ENCODE peak calls at places on chromosomes 6 and 20, in six cellular contexts. One of them, this sample, is unnamed.

GRCh38 chr6:139126255-139126654 is 8.6 kb upstream of the HECA start:
- DNase-seq in H1: no peak
- DNase-seq in K562: no peak
- DNase-seq in HepG2: no peak
- DNase-seq in GM12892: no peak
- DNase-seq in GM12878: no peak
- DNase-seq in this sample: no peak

GRCh38 chr20:49620364-49621240 is 52.7 kb upstream of the PTGIS start:
- DNase-seq in H1: no peak
- DNase-seq in GM12878: peak; percentile 100
- DNase-seq in K562: no peak
- DNase-seq in HepG2: no peak
- DNase-seq in GM12892: peak; percentile 60
- DNase-seq in this sample: peak; percentile 59

GRCh38 chr6:80250391-80250997 is 144.0 kb downstream of the BCKDHB start:
- DNase-seq in GM12892: no peak
- DNase-seq in K562: peak; percentile 75
- DNase-seq in GM12878: no peak
- DNase-seq in H1: no peak
- DNase-seq in HepG2: no peak
- DNase-seq in this sample: no peak

GRCh38 chr6:76861403-76861802 is 601.9 kb downstream of the HTR1B start:
- DNase-seq in HepG2: peak; percentile 21
- DNase-seq in H1: peak; percentile 58
- DNase-seq in GM12878: no peak
- DNase-seq in GM12892: no peak
- DNase-seq in K562: no peak
- DNase-seq in this sample: no peak

GRCh38 chr6:31350551-31350950 is 6.4 kb downstream of the HLA-B start:
- DNase-seq in K562: no peak
- DNase-seq in H1: no peak
- DNase-seq in GM12892: no peak
- DNase-seq in HepG2: no peak
- DNase-seq in GM12878: no peak
- DNase-seq in this sample: no peak

GRCh38 chr20:61332016-61332975 is 80.2 kb downstream of the CDH4 start:
- DNase-seq in HepG2: no peak
- DNase-seq in GM12892: no peak
- DNase-seq in H1: no peak
- DNase-seq in K562: no peak
- DNase-seq in GM12878: no peak
- DNase-seq in this sample: no peak

GRCh38 chr20:36550797-36551299 is 9.5 kb downstream of the MYL9 start:
- DNase-seq in K562: no peak
- DNase-seq in HepG2: no peak
- DNase-seq in GM12878: no peak
- DNase-seq in H1: no peak
- DNase-seq in GM12892: no peak
- DNase-seq in this sample: no peak

GRCh38 chr20:11794525-11794924 is 123.2 kb upstream of the BTBD3 start:
- DNase-seq in K562: no peak
- DNase-seq in GM12892: no peak
- DNase-seq in H1: no peak
- DNase-seq in GM12878: no peak
- DNase-seq in HepG2: no peak
- DNase-seq in this sample: no peak

GRCh38 chr20:23937303-23938117 is 51.1 kb downstream of the GGTLC1 start:
- DNase-seq in H1: peak; percentile 66
- DNase-seq in GM12892: no peak
- DNase-seq in HepG2: peak; percentile 52
- DNase-seq in K562: peak; percentile 19
- DNase-seq in GM12878: peak; percentile 3
- DNase-seq in this sample: no peak

GRCh38 chr6:12196326-12196936 is 93.7 kb upstream of the EDN1 start:
- DNase-seq in GM12892: no peak
- DNase-seq in K562: no peak
- DNase-seq in HepG2: no peak
- DNase-seq in GM12878: no peak
- DNase-seq in H1: no peak
- DNase-seq in this sample: no peak
- TF ChIP-seq TAF1 in GM12892: no peak
- TF ChIP-seq TAF1 in K562: no peak
- TF ChIP-seq TAF1 in HepG2: no peak
- TF ChIP-seq TAF1 in GM12878: no peak
- TF ChIP-seq TAF1 in H1: no peak
- TF ChIP-seq TAF1 in this sample: no peak

DNA sequence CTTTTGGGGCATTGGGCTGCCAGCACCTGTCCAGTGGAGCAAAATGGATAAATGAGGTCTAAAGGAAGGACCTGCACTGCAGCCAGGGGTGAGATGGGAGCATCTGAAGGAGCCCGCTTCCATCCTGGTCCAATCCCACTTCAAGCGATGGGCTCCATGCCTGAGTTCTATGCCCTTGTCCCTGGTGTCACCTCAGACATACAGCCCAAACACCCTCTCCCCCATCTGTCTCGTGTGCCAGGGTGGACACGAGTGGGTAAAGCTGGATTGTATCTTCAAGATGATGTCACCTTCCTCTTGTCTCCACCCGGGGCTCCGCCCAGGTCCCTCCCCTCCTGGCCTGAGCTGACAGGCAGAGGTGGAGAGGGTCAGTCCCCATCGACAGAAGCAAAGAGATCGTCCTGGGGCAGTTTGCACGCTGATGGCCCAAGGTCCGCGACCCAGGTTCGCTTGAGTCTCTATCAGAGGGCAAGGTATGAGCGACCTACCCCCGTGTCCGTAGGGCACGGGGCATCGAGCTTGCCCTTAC is 544 bp downstream of the SMIM29 start:
- DNase-seq in K562: peak; percentile 68
- DNase-seq in GM12892: no peak
- DNase-seq in H1: peak; percentile 76
- DNase-seq in HepG2: peak; percentile 35
- DNase-seq in GM12878: no peak
- DNase-seq in this sample: no peak
- TF ChIP-seq POLR2A in K562: peak; percentile 74
- TF ChIP-seq POLR2A in GM12892: peak; percentile 16
- TF ChIP-seq POLR2A in H1: no peak
- TF ChIP-seq POLR2A in HepG2: no peak
- TF ChIP-seq POLR2A in GM12878: no peak
- TF ChIP-seq POLR2A in this sample: no peak

GRCh38 chr6:115887887-115888286 is 172.8 kb downstream of the FRK start:
- DNase-seq in GM12892: no peak
- DNase-seq in HepG2: no peak
- DNase-seq in GM12878: no peak
- DNase-seq in K562: no peak
- DNase-seq in H1: no peak
- DNase-seq in this sample: no peak

GRCh38 chr6:115885636-115886366 is 174.9 kb downstream of the FRK start:
- DNase-seq in HepG2: no peak
- DNase-seq in GM12878: no peak
- DNase-seq in H1: no peak
- DNase-seq in K562: no peak
- DNase-seq in GM12892: peak; percentile 3
- DNase-seq in this sample: no peak

GRCh38 chr6:115882771-115883170 is 177.9 kb downstream of the FRK start:
- DNase-seq in K562: no peak
- DNase-seq in HepG2: no peak
- DNase-seq in GM12892: no peak
- DNase-seq in GM12878: no peak
- DNase-seq in H1: no peak
- DNase-seq in this sample: no peak

DNA sequence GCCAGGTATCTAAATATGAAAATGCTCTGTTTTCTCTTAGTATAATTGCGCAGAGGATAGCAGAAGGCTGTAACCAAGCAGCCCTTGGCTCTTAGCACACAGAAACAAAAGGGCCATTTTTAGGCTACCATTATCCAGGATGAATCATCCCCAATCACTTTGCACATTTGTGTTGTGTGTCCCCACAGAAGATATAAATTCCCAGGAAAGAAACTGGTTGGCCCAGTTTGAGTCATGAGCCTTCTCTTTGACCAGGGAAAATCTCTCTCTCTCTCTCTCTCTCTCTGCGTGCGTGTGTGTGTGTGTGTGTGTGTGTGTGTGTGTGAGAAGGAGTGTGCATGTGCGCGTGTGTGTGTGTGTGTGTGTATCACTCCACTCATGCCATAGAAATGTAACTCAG is 178.5 kb downstream of the FRK start:
- DNase-seq in GM12878: no peak
- DNase-seq in HepG2: no peak
- DNase-seq in GM12892: no peak
- DNase-seq in K562: no peak
- DNase-seq in H1: no peak
- DNase-seq in this sample: no peak
- TF ChIP-seq TAF1 in GM12878: no peak
- TF ChIP-seq TAF1 in HepG2: no peak
- TF ChIP-seq TAF1 in GM12892: no peak
- TF ChIP-seq TAF1 in K562: no peak
- TF ChIP-seq TAF1 in H1: no peak
- TF ChIP-seq TAF1 in this sample: no peak

DNA sequence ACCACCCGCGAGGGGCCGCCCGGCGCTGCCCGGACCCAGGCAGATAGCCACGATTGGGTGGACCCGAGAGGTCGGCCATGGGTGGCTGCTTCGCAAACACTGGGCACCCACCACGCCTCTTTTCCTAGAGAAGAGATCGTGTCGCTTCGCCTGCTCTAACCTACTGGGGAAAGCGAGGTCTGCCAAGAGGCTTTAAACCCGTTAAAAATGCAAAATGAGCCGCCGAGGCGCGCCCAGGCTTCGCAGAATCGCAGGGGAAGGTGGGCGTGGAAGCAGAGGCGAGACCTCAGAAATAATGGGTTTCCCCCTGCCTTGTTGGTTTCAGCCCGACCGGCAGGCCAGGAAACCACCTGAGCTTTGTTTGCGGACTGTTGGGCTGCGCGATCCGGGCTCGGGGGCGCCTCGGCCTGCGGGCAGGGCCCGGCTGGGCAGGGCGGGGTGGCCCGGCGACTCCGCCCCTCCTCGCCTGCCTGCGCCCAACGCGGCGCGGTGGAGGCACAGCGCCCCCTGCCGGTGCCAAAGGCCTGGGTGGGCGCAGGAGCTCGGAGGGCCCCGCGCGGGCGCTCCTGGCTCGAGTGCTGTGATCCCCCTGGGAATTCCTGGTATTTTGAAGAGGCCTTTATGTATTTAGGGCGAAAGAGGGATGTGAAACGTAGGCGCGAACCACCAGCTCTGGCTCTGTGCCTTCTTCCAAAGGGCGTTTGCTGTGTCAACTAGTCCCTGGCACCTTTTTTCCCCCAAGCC is 1.6 kb downstream of the MARCKS start:
- DNase-seq in GM12892: peak; percentile 89
- DNase-seq in K562: peak; percentile 88
- DNase-seq in HepG2: peak; percentile 89
- DNase-seq in GM12878: peak; percentile 87
- DNase-seq in H1: peak; percentile 96
- DNase-seq in this sample: peak; percentile 93
- TF ChIP-seq POLR2A in GM12892: peak; percentile 97
- TF ChIP-seq POLR2A in K562: no peak
- TF ChIP-seq POLR2A in HepG2: peak; percentile 75
- TF ChIP-seq POLR2A in GM12878: peak; percentile 95
- TF ChIP-seq POLR2A in H1: peak; percentile 91
- TF ChIP-seq POLR2A in this sample: peak; percentile 97

GRCh38 chr6:40498148-40498547 is 89.0 kb downstream of the LRFN2 start:
- DNase-seq in GM12892: no peak
- DNase-seq in K562: no peak
- DNase-seq in H1: no peak
- DNase-seq in HepG2: no peak
- DNase-seq in GM12878: no peak
- DNase-seq in this sample: no peak

GRCh38 chr6:40504274-40504673 is 82.9 kb downstream of the LRFN2 start:
- DNase-seq in HepG2: no peak
- DNase-seq in GM12878: no peak
- DNase-seq in GM12892: no peak
- DNase-seq in K562: no peak
- DNase-seq in H1: no peak
- DNase-seq in this sample: no peak

DNA sequence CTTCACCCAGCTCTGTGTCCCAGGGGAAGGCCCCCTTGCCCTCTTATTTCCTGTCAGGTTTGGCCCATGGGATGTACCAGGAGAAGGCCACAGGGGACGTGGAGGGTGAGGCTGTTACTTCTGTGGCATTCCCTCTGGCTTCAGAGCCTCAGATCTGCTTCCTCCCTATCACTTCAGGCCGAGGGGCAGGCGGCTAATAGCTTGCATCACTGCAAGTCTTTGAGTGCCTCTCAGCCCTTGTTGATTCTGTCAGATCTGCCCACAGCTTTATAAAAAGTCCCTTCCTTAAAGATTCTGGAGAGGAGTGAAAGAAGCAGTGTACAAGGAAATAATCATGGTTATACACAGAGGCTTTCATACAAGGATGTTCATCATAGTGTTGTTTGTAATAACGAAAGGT is 86.9 kb downstream of the LRFN2 start:
- DNase-seq in K562: no peak
- DNase-seq in H1: no peak
- DNase-seq in GM12892: no peak
- DNase-seq in HepG2: no peak
- DNase-seq in GM12878: no peak
- DNase-seq in this sample: no peak
- TF ChIP-seq TAF1 in K562: no peak
- TF ChIP-seq TAF1 in H1: no peak
- TF ChIP-seq TAF1 in GM12892: no peak
- TF ChIP-seq TAF1 in HepG2: no peak
- TF ChIP-seq TAF1 in GM12878: no peak
- TF ChIP-seq TAF1 in this sample: no peak

DNA sequence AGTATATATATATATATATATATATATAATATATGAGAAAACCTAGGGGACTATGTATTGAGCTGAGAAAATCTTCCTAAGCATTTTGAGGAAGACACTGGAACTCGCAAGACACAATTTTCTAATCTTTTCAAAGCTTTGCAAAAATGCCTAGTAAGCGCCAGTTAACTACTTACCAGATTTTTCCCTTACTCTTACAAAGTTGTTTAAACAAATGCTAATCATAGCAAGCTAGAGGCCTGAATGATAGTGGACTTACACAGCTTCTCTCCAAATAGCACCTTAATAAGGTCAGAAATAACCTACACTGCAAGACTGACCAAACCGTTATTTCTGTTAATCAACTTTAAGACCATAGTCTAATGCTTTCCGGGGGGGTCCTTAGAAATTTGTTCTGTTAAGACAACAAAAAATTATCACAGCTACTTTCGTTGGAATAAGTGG is 56.1 kb upstream of the HFE start:
- DNase-seq in H1: no peak
- DNase-seq in GM12878: no peak
- DNase-seq in HepG2: no peak
- DNase-seq in K562: no peak
- DNase-seq in GM12892: no peak
- DNase-seq in this sample: no peak
- TF ChIP-seq POLR2A in H1: peak; percentile 70
- TF ChIP-seq POLR2A in GM12878: no peak
- TF ChIP-seq POLR2A in HepG2: no peak
- TF ChIP-seq POLR2A in K562: no peak
- TF ChIP-seq POLR2A in GM12892: no peak
- TF ChIP-seq POLR2A in this sample: peak; percentile 13